ENCODE peak calls at places on chromosomes 16 and 17, in six cellular contexts. K is transverse colon, F is Peyer's patch, X is heart left ventricle, P is GM12865, N is colonic mucosa. O is an unnamed sample.

GRCh38 chr17:70906808-70907207 is 737.5 kb downstream of the KCNJ2 start:
- DNase-seq in K (no peak), F (no peak), X (peak; percentile 45), P (no peak), N (no peak), O (peak; percentile 93)

GRCh38 chr16:3023415-3023668 is 400 bp downstream of the HCFC1R1 start:
- DNase-seq in K (no peak), F (no peak), X (peak; percentile 75), P (no peak), N (no peak), O (peak; percentile 44)

GRCh38 chr17:62627904-62628603 is 584 bp downstream of the MRC2 start:
- DNase-seq in K (peak; percentile 28), F (no peak), X (peak; percentile 59), P (peak; percentile 17), N (peak; percentile 39), O (peak; percentile 79)

GRCh38 chr17:35914354-35914753 is 16.2 kb downstream of the RDM1 start:
- DNase-seq in K (no peak), F (no peak), X (no peak), P (no peak), N (no peak), O (no peak)

GRCh38 chr16:77833906-77834599 is 45.7 kb downstream of the VAT1L start:
- DNase-seq in K (no peak), F (no peak), X (no peak), P (no peak), N (no peak), O (peak; percentile 93)

GRCh38 chr17:79874329-79874981 is 35.2 kb upstream of the CBX4 start:
- DNase-seq in K (no peak), F (peak; percentile 18), X (no peak), P (peak; percentile 48), N (peak; percentile 46), O (peak; percentile 42)

GRCh38 chr17:30395398-30396022 is 16.8 kb downstream of the CPD start:
- DNase-seq in K (no peak), F (no peak), X (no peak), P (no peak), N (no peak), O (no peak)

GRCh38 chr16:28534542-28535373 is 4.0 kb downstream of the NUPR1 start:
- DNase-seq in K (peak; percentile 47), F (no peak), X (peak; percentile 57), P (no peak), N (peak; percentile 45), O (peak; percentile 46)

GRCh38 chr17:69246726-69247375 is 18.2 kb upstream of the ABCA10 start:
- DNase-seq in K (no peak), F (no peak), X (no peak), P (peak; percentile 48), N (no peak), O (peak; percentile 81)

GRCh38 chr16:67528222-67528869 is at the start of gene RIPOR1:
- DNase-seq in K (peak; percentile 62), F (no peak), X (peak; percentile 78), P (no peak), N (peak; percentile 61), O (no peak)

DNA sequence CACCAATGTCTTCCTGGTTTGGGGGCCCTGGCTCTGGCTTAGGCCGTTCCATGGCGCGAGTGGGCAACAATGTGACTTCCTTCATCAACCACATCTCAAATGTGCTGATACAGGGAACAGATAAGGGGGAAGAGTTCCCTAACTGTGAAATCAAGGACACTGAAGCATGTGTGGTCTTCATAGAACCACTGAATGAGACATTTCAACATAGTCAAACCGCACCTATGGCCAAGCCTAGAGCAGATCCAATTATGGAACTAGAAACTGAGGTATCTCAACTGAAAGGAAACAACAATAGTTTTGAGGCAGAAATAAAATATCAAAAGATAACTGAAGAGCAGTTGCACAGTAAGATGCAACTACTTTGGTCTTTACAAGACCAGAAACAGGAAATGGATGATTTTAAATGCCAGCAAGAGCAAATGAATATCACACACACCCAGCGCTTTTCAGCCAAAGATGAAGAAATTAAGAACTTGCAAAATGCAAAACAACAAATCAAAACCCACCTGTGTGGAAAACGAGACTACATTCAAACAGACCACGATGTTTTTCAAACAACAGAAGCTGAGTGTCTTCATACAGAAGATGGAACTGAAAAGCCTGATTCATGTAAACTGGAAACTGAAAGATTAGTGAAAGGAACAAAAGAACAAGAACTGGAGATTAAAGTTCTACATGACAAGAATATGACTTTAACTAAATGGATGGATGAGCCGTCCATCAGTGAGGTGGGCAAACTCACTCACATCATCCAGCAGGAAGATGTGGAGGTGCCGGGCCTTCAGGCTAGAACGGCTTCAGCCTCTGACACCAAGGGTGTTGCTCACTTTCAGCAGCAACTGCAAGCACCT is 18.1 kb upstream of the LCMT1 start:
- DNase-seq in K (no peak), F (no peak), X (no peak), P (peak; percentile 75), N (no peak), O (no peak)
- H3K4me3 ChIP-seq in K (no peak overlapping the region), F (no peak overlapping the region), X (no peak overlapping the region), P (no peak overlapping the region), N (no peak overlapping the region), O (no peak overlapping the region)

DNA sequence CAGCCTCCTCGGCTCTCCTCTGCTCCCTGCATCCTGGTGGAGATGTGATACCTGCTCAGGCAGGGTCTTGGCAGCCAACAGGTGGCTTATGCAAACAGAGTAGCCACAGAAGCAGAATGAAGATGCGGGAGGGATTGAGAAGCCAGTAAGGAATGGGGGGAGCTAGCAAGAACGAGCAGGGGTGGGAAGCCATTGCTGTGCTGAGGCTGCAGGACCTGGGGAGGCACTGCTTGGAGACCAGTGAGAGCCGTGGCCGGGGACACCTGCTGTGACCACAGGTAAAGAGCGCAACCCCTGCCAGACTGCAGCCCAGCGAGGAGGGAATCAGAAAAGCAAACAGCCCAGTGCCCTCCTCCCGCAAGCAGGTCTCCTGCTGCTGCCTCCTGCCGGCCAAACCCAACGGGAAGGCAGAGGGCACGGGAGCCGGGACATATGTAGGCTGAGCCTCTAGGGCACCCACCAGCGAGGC is 14.7 kb downstream of the AIPL1 start:
- DNase-seq in K (no peak), F (no peak), X (no peak), P (peak; percentile 21), N (no peak), O (peak; percentile 20)
- TF ChIP-seq CTCF in K (peak; percentile 17), F (peak; percentile 2), X (no peak), P (peak; percentile 19), N (no peak), O (peak; percentile 36)

GRCh38 chr16:47719713-47720112 is 258.6 kb downstream of the PHKB start:
- DNase-seq in K (no peak), F (no peak), X (no peak), P (no peak), N (no peak), O (no peak)
- H3K4me3 ChIP-seq in K (no peak overlapping the region), F (no peak overlapping the region), X (no peak overlapping the region), P (no peak overlapping the region), N (no peak overlapping the region), O (no peak overlapping the region)

GRCh38 chr16:71440669-71441347 is 1.0 kb downstream of the TLE7 start:
- DNase-seq in K (no peak), F (no peak), X (no peak), P (no peak), N (no peak), O (no peak)
- TF ChIP-seq CTCF in K (peak; percentile 12), F (no peak), X (no peak), P (no peak), N (no peak), O (no peak)

DNA sequence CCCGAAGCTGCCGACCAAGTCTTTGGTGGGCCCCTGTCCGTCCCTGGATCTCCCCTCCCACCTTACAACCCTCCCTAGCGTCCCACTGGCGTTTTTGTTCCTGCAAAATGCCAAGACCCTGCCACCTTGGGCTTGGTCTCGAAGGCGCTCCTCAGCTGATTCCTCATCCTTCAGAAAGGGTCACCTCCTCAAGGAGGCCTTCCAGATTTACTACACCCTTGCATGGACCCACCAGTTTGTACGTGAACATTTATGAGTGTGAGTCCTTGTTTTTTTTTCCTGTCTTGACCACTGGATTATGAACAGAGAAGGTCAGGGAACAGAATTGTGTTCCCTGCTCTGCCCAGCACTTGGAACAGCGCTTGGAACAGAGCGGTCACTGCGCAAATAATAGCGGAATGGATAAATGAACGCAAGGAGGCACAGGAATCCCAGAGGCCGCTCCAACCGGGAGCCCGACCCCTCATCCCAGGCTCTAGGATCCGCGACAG is 895 bp upstream of the GFER start:
- DNase-seq in K (no peak), F (no peak), X (no peak), P (no peak), N (no peak), O (no peak)
- H3K4me3 ChIP-seq in K (peak overlapping the region; percentile 90), F (peak overlapping the region; percentile 91), X (peak overlapping the region; percentile 82), P (no peak overlapping the region), N (peak overlapping the region; percentile 87), O (peak overlapping the region; percentile 51)

GRCh38 chr16:24540575-24541240 is 1.3 kb downstream of the RBBP6 start:
- DNase-seq in K (no peak), F (peak; percentile 53), X (no peak), P (peak; percentile 51), N (peak; percentile 25), O (peak; percentile 12)

GRCh38 chr16:24538756-24539294 is 541 bp upstream of the RBBP6 start:
- DNase-seq in K (no peak), F (no peak), X (no peak), P (no peak), N (no peak), O (no peak)

GRCh38 chr16:24537474-24538337 is 1.7 kb upstream of the RBBP6 start:
- DNase-seq in K (no peak), F (no peak), X (no peak), P (no peak), N (no peak), O (peak; percentile 31)

GRCh38 chr16:24539850-24540484 is 601 bp downstream of the RBBP6 start:
- DNase-seq in K (peak; percentile 69), F (peak; percentile 79), X (peak; percentile 67), P (peak; percentile 71), N (peak; percentile 55), O (peak; percentile 39)

DNA sequence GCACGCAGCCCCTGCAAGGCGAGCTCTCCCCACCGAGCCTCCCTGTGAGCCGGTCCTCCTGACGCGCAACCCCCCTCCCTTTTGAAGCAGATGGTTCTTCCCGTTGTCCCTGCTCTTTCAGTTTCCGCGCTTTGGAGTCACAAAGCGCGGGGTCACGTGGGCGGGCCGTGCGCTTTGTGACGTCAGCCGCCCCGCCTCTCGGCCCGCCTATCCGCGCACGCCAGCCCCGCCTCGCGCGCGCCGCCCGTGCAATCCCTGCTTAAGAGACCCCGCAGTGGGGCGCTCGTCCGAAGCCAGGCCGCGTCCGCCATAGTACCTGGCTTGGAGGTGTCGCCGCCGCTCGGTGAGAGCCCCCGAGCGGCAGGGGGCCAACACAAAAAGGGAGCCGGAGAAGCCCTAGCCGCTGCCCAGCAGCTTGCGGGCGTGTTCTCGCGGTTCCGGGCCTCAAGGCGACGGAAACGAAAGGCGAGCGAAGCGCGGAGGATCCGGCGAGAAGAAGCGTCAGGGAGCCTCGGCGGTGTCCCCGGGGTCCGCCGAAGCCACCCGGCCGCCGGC is at the start of gene RBBP6:
- DNase-seq in K (peak; percentile 95), F (peak; percentile 96), X (peak; percentile 96), P (peak; percentile 98), N (peak; percentile 93), O (peak; percentile 98)
- TF ChIP-seq CTCF in K (peak; percentile 18), F (peak; percentile 16), X (peak; percentile 33), P (peak; percentile 30), N (no peak), O (no peak)

DNA sequence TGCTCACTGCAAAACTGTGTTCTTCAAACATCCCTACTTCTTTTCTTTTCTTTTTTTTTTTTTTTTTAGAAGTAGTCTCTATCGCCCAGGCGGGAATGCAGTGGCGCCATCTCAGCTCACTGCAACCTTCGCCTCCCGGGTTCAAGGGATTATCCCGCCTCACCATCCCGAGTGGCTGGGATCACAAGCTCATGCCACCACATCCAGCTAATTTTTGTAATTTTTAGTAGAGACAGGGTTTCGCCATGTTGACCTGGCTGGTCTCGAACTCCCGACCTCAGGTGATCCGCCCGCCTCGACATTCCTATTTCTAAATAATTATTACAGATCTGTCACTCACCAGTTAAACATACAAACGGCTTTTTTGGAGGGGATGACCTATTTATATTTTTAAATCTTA is 1.0 kb upstream of the RNASEK start:
- DNase-seq in K (no peak), F (no peak), X (no peak), P (no peak), N (no peak), O (no peak)
- H3K4me3 ChIP-seq in K (peak overlapping the region; percentile 90), F (peak overlapping the region; percentile 77), X (peak overlapping the region; percentile 90), P (peak overlapping the region; percentile 84), N (peak overlapping the region; percentile 86), O (peak overlapping the region; percentile 88)

O was measured in fibroblast of pulmonary artery.